ENCODE peak calls at places on chromosomes 3 and 15, in seven cellular contexts. N is neural crest cell; C is stimulated activated CD8-positive, alpha-beta memory T cell treated with anti-CD3 and anti-CD28 coated beads, Interleukin-7, amount 100 ng/mL, for 4 hours; S is NT2/D1; K is GM19239; Z is CD4-positive, alpha-beta T cell; W is GDM1. M is an unnamed sample.

GRCh38 chr3:185796431-185797107 is 28.3 kb downstream of the IGF2BP2 start:
- DNase-seq in S (no peak), C (no peak), N (no peak), Z (no peak), K (no peak), W (no peak), M (no peak)

GRCh38 chr3:112730210-112730609 is 89.3 kb upstream of the CCDC80 start:
- DNase-seq in Z (no peak), N (no peak), C (no peak), S (no peak), K (no peak), W (no peak), M (no peak)

GRCh38 chr15:77727635-77728311 is 95.1 kb upstream of the LINGO1 start:
- DNase-seq in S (no peak), K (no peak), Z (no peak), W (no peak), N (no peak), C (no peak), M (no peak)

GRCh38 chr15:100733088-100733487 is 130.7 kb downstream of the ASB7 start:
- DNase-seq in C (no peak), K (no peak), S (no peak), Z (no peak), N (no peak), W (no peak), M (no peak)

GRCh38 chr15:74826372-74826819 is at the start of gene CPLX3:
- DNase-seq in Z (peak), N (peak), K (no peak), C (no peak), W (no peak), S (no peak), M (no peak)

GRCh38 chr3:53022647-53023046 is 23.2 kb downstream of the SFMBT1 start:
- DNase-seq in Z (no peak), K (no peak), W (no peak), C (no peak), N (no peak), S (no peak), M (no peak)

GRCh38 chr15:72222433-72222832 is 8.6 kb downstream of the PKM start:
- DNase-seq in W (no peak), S (no peak), Z (no peak), N (no peak), C (no peak), K (no peak), M (no peak)

GRCh38 chr15:88256261-88257230 is at the start of gene NTRK3:
- DNase-seq in W (no peak), K (no peak), N (peak), S (no peak), Z (no peak), C (no peak), M (no peak)

GRCh38 chr15:73957276-73957675 is 31.0 kb downstream of the LOXL1 start:
- DNase-seq in W (no peak), N (no peak), Z (no peak), S (no peak), C (no peak), K (no peak), M (no peak)

GRCh38 chr3:2784627-2785026 is 325.5 kb downstream of the IL5RA start:
- DNase-seq in N (no peak), C (no peak), W (no peak), S (no peak), Z (no peak), K (no peak), M (no peak)

GRCh38 chr3:172516318-172517214 is 6.7 kb downstream of the TNFSF10 start:
- DNase-seq in K (no peak), C (no peak), W (no peak), N (no peak), S (no peak), Z (no peak), M (no peak)